ENCODE peak calls at places on chromosomes 7 and 10, in ten cellular contexts. One of them, this sample, is unnamed.

GRCh38 chr10:91287276-91287675 is 66.8 kb downstream of the PCGF5 start:
- DNase-seq in HCT116: no peak
- DNase-seq in IMR-90: no peak
- DNase-seq in right cardiac atrium: no peak
- DNase-seq in Calu3: peak; percentile 6
- DNase-seq in H54: peak; percentile 26
- DNase-seq in NCI-H1092 treated with DMSO at 0.1 percent for 48 hours: no peak
- DNase-seq in occipital lobe: no peak
- DNase-seq in kidney glomerular epithelial cell: no peak
- DNase-seq in stimulated activated CD4-positive, alpha-beta T cell treated with anti-CD3 and anti-CD28 coated beads, Interleukin-2, amount 100 ng/mL, for 48 hours: no peak
- DNase-seq in this sample: no peak

GRCh38 chr7:6188395-6188794 is 84.0 kb downstream of the CYTH3 start:
- DNase-seq in HCT116: no peak
- DNase-seq in IMR-90: no peak
- DNase-seq in right cardiac atrium: no peak
- DNase-seq in Calu3: no peak
- DNase-seq in H54: no peak
- DNase-seq in NCI-H1092 treated with DMSO at 0.1 percent for 48 hours: no peak
- DNase-seq in occipital lobe: no peak
- DNase-seq in kidney glomerular epithelial cell: no peak
- DNase-seq in stimulated activated CD4-positive, alpha-beta T cell treated with anti-CD3 and anti-CD28 coated beads, Interleukin-2, amount 100 ng/mL, for 48 hours: no peak
- DNase-seq in this sample: no peak

GRCh38 chr10:60816624-60817023 is 38.3 kb downstream of the CDK1 start:
- DNase-seq in HCT116: peak; percentile 64
- DNase-seq in IMR-90: peak; percentile 90
- DNase-seq in right cardiac atrium: no peak
- DNase-seq in Calu3: peak; percentile 55
- DNase-seq in H54: peak; percentile 35
- DNase-seq in NCI-H1092 treated with DMSO at 0.1 percent for 48 hours: peak; percentile 29
- DNase-seq in occipital lobe: peak; percentile 53
- DNase-seq in kidney glomerular epithelial cell: peak; percentile 60
- DNase-seq in stimulated activated CD4-positive, alpha-beta T cell treated with anti-CD3 and anti-CD28 coated beads, Interleukin-2, amount 100 ng/mL, for 48 hours: no peak
- DNase-seq in this sample: peak; percentile 79

GRCh38 chr7:326845-327304 is 36.9 kb downstream of the FOXL3 start:
- DNase-seq in HCT116: no peak
- DNase-seq in IMR-90: peak; percentile 20
- DNase-seq in right cardiac atrium: no peak
- DNase-seq in Calu3: peak; percentile 53
- DNase-seq in H54: no peak
- DNase-seq in NCI-H1092 treated with DMSO at 0.1 percent for 48 hours: no peak
- DNase-seq in occipital lobe: no peak
- DNase-seq in kidney glomerular epithelial cell: peak; percentile 93
- DNase-seq in stimulated activated CD4-positive, alpha-beta T cell treated with anti-CD3 and anti-CD28 coated beads, Interleukin-2, amount 100 ng/mL, for 48 hours: no peak
- DNase-seq in this sample: peak; percentile 80

GRCh38 chr10:86684305-86684704 is 16.0 kb downstream of the LDB3 start:
- DNase-seq in HCT116: no peak
- DNase-seq in IMR-90: peak; percentile 35
- DNase-seq in right cardiac atrium: peak; percentile 82
- DNase-seq in Calu3: peak; percentile 58
- DNase-seq in H54: no peak
- DNase-seq in NCI-H1092 treated with DMSO at 0.1 percent for 48 hours: no peak
- DNase-seq in occipital lobe: peak; percentile 15
- DNase-seq in kidney glomerular epithelial cell: no peak
- DNase-seq in stimulated activated CD4-positive, alpha-beta T cell treated with anti-CD3 and anti-CD28 coated beads, Interleukin-2, amount 100 ng/mL, for 48 hours: no peak
- DNase-seq in this sample: peak; percentile 74

GRCh38 chr7:142853739-142854504 is 954 bp upstream of the EPHB6 start:
- DNase-seq in HCT116: peak; percentile 35
- DNase-seq in IMR-90: peak; percentile 39
- DNase-seq in right cardiac atrium: peak; percentile 82
- DNase-seq in Calu3: peak; percentile 70
- DNase-seq in H54: peak; percentile 36
- DNase-seq in NCI-H1092 treated with DMSO at 0.1 percent for 48 hours: peak; percentile 64
- DNase-seq in occipital lobe: peak; percentile 46
- DNase-seq in kidney glomerular epithelial cell: peak; percentile 53
- DNase-seq in stimulated activated CD4-positive, alpha-beta T cell treated with anti-CD3 and anti-CD28 coated beads, Interleukin-2, amount 100 ng/mL, for 48 hours: peak; percentile 50
- DNase-seq in this sample: peak; percentile 64

GRCh38 chr7:134813668-134814067 is 34.2 kb downstream of the CALD1 start:
- DNase-seq in HCT116: no peak
- DNase-seq in IMR-90: peak; percentile 87
- DNase-seq in right cardiac atrium: no peak
- DNase-seq in Calu3: no peak
- DNase-seq in H54: no peak
- DNase-seq in NCI-H1092 treated with DMSO at 0.1 percent for 48 hours: no peak
- DNase-seq in occipital lobe: no peak
- DNase-seq in kidney glomerular epithelial cell: no peak
- DNase-seq in stimulated activated CD4-positive, alpha-beta T cell treated with anti-CD3 and anti-CD28 coated beads, Interleukin-2, amount 100 ng/mL, for 48 hours: no peak
- DNase-seq in this sample: no peak

GRCh38 chr7:30172451-30172850 is 37.7 kb downstream of the MTURN start:
- DNase-seq in HCT116: no peak
- DNase-seq in IMR-90: no peak
- DNase-seq in right cardiac atrium: no peak
- DNase-seq in Calu3: no peak
- DNase-seq in H54: peak; percentile 30
- DNase-seq in NCI-H1092 treated with DMSO at 0.1 percent for 48 hours: peak; percentile 63
- DNase-seq in occipital lobe: no peak
- DNase-seq in kidney glomerular epithelial cell: no peak
- DNase-seq in stimulated activated CD4-positive, alpha-beta T cell treated with anti-CD3 and anti-CD28 coated beads, Interleukin-2, amount 100 ng/mL, for 48 hours: no peak
- DNase-seq in this sample: no peak

GRCh38 chr10:32298066-32298812 is 48.7 kb downstream of the EPC1 start:
- DNase-seq in HCT116: peak; percentile 13
- DNase-seq in IMR-90: peak; percentile 93
- DNase-seq in right cardiac atrium: no peak
- DNase-seq in Calu3: no peak
- DNase-seq in H54: peak; percentile 36
- DNase-seq in NCI-H1092 treated with DMSO at 0.1 percent for 48 hours: no peak
- DNase-seq in occipital lobe: no peak
- DNase-seq in kidney glomerular epithelial cell: no peak
- DNase-seq in stimulated activated CD4-positive, alpha-beta T cell treated with anti-CD3 and anti-CD28 coated beads, Interleukin-2, amount 100 ng/mL, for 48 hours: no peak
- DNase-seq in this sample: no peak

This sample was measured in Caco-2.